ENCODE peak calls at places on chromosomes 11 and 22, in five cellular contexts. X, C, J, P and T are unnamed samples.

GRCh38 chr11:15327786-15328231 is 213.1 kb downstream of the INSC start:
- DNase-seq in P (no peak), J (no peak), X (no peak), C (peak), T (peak)

GRCh38 chr11:93080146-93080759 is 110.8 kb downstream of the MTNR1B start:
- DNase-seq in C (no peak), X (no peak), P (no peak), J (no peak), T (no peak)

GRCh38 chr11:85791326-85791990 is 19.5 kb downstream of the SYTL2 start:
- DNase-seq in C (no peak), X (no peak), P (no peak), J (no peak), T (no peak)

GRCh38 chr11:9047986-9048522 is 43.3 kb downstream of the SCUBE2 start:
- DNase-seq in C (no peak), P (no peak), J (no peak), X (no peak), T (no peak)

GRCh38 chr22:28917747-28918543 is 34.6 kb downstream of the ZNRF3 start:
- DNase-seq in P (no peak), X (no peak), C (no peak), J (no peak), T (no peak)

GRCh38 chr11:66607126-66607834 is 9.2 kb upstream of the RBM14 start:
- DNase-seq in C (peak), X (no peak), J (no peak), P (no peak), T (peak)

GRCh38 chr22:41181349-41182241 is 23.5 kb upstream of the L3MBTL2 start:
- DNase-seq in P (no peak), J (no peak), C (no peak), X (no peak), T (no peak)

GRCh38 chr22:46213052-46213451 is 37.0 kb downstream of the CDPF1 start:
- DNase-seq in P (no peak), X (no peak), C (no peak), J (no peak), T (no peak)